ENCODE peak calls at places on chromosomes 12 and 14, in seven cellular contexts. V, E, I, N, U, C and T are unnamed samples.

GRCh38 chr12:108573310-108573709 is 10.9 kb downstream of the ISCU start:
- DNase-seq in V (peak; percentile 20), E (no peak), I (no peak), N (no peak), U (no peak), C (no peak), T (no peak)

GRCh38 chr12:28563926-28564325 is 373.7 kb downstream of the CCDC91 start:
- DNase-seq in V (no peak), E (no peak), I (no peak), N (no peak), U (peak; percentile 70), C (no peak), T (peak; percentile 64)

GRCh38 chr12:76024942-76025600 is 6.5 kb downstream of the PHLDA1 start:
- DNase-seq in V (no peak), E (no peak), I (no peak), N (no peak), U (peak; percentile 63), C (peak; percentile 58), T (peak; percentile 59)

GRCh38 chr14:104423224-104423681 is 156.3 kb upstream of the C14orf180 start:
- DNase-seq in V (no peak), E (no peak), I (no peak), N (no peak), U (no peak), C (no peak), T (no peak)

GRCh38 chr14:55355922-55356321 is 55.7 kb downstream of the ATG14 start:
- DNase-seq in V (no peak), E (no peak), I (no peak), N (no peak), U (no peak), C (no peak), T (no peak)

GRCh38 chr14:69712217-69712565 is 54.8 kb upstream of the SRSF5 start:
- DNase-seq in V (no peak), E (no peak), I (no peak), N (no peak), U (no peak), C (no peak), T (no peak)

GRCh38 chr14:99727096-99727870 is 43.2 kb downstream of the CYP46A1 start:
- DNase-seq in V (peak; percentile 11), E (peak; percentile 11), I (no peak), N (no peak), U (no peak), C (no peak), T (no peak)

GRCh38 chr14:90785474-90785873 is 30.8 kb downstream of the TTC7B start:
- DNase-seq in V (no peak), E (no peak), I (no peak), N (no peak), U (no peak), C (peak; percentile 65), T (no peak)

GRCh38 chr14:36301159-36301558 is 19.3 kb downstream of the MBIP start:
- DNase-seq in V (no peak), E (no peak), I (no peak), N (no peak), U (no peak), C (no peak), T (no peak)

GRCh38 chr12:107025691-107026090 is 38.7 kb upstream of the MTERF2 start:
- DNase-seq in V (no peak), E (no peak), I (no peak), N (no peak), U (no peak), C (no peak), T (no peak)

GRCh38 chr14:100972134-100972905 is 68.8 kb upstream of the RTL1 start:
- DNase-seq in V (no peak), E (no peak), I (no peak), N (no peak), U (no peak), C (no peak), T (no peak)

GRCh38 chr12:40263616-40264409 is 39.0 kb downstream of the LRRK2 start:
- DNase-seq in V (no peak), E (peak; percentile 21), I (no peak), N (no peak), U (no peak), C (no peak), T (no peak)

GRCh38 chr14:104140463-104141331 is 2.3 kb downstream of the KIF26A start:
- DNase-seq in V (no peak), E (no peak), I (no peak), N (peak; percentile 2), U (no peak), C (no peak), T (no peak)

GRCh38 chr14:73796881-73797539 is 54.6 kb upstream of the PTGR2 start:
- DNase-seq in V (no peak), E (no peak), I (no peak), N (no peak), U (no peak), C (no peak), T (no peak)

GRCh38 chr12:25384038-25384953 is 133.6 kb upstream of the KRAS start:
- DNase-seq in V (no peak), E (no peak), I (no peak), N (no peak), U (no peak), C (no peak), T (no peak)

GRCh38 chr14:53929871-53930685 is 26.5 kb downstream of the BMP4 start:
- DNase-seq in V (peak; percentile 37), E (no peak), I (no peak), N (peak; percentile 35), U (no peak), C (no peak), T (no peak)

GRCh38 chr14:50383618-50384225 is 13.0 kb downstream of the CDKL1 start:
- DNase-seq in V (no peak), E (no peak), I (no peak), N (no peak), U (no peak), C (no peak), T (no peak)